ENCODE peak calls at places on chromosomes 6 and 20, in nine cellular contexts. P, T, O, S, H, Y, F, G and W are unnamed samples.

GRCh38 chr6:159595173-159595572 is 97.9 kb downstream of the SOD2 start:
- DNase-seq in P (no peak), T (no peak), O (no peak), S (no peak), H (no peak), Y (no peak), F (peak; percentile 75), G (no peak), W (no peak)

GRCh38 chr6:79984261-79984660 is 20.2 kb upstream of the TTK start:
- DNase-seq in P (peak; percentile 5), T (peak; percentile 10), O (no peak), S (no peak), H (no peak), Y (peak; percentile 96), F (peak; percentile 3), G (no peak), W (no peak)

GRCh38 chr6:160391419-160392116 is 43.4 kb downstream of the SLC22A3 start:
- DNase-seq in P (no peak), T (no peak), O (no peak), S (peak; percentile 53), H (no peak), Y (no peak), F (peak; percentile 3), G (no peak), W (no peak)

GRCh38 chr6:52389626-52390360 is 27.8 kb downstream of the PAQR8 start:
- DNase-seq in P (no peak), T (no peak), O (no peak), S (peak; percentile 28), H (no peak), Y (peak; percentile 80), F (peak; percentile 69), G (no peak), W (peak; percentile 55)

GRCh38 chr6:19320066-19320465 is 517.1 kb upstream of the ID4 start:
- DNase-seq in P (no peak), T (peak; percentile 37), O (no peak), S (no peak), H (no peak), Y (no peak), F (no peak), G (no peak), W (no peak)

GRCh38 chr20:53245581-53245980 is 273.4 kb downstream of the TSHZ2 start:
- DNase-seq in P (no peak), T (no peak), O (no peak), S (no peak), H (no peak), Y (no peak), F (no peak), G (no peak), W (no peak)

GRCh38 chr6:158043586-158044524 is 62.2 kb downstream of the SYNJ2 start:
- DNase-seq in P (no peak), T (no peak), O (no peak), S (no peak), H (no peak), Y (no peak), F (peak; percentile 49), G (no peak), W (no peak)

GRCh38 chr6:142155895-142156757 is 9.1 kb downstream of the VTA1 start:
- DNase-seq in P (peak; percentile 5), T (peak; percentile 13), O (no peak), S (no peak), H (peak; percentile 22), Y (no peak), F (peak; percentile 45), G (no peak), W (no peak)

GRCh38 chr6:10558575-10558974 is 37.4 kb downstream of the GCNT2 start:
- DNase-seq in P (no peak), T (peak; percentile 40), O (no peak), S (no peak), H (no peak), Y (peak; percentile 20), F (no peak), G (peak; percentile 3), W (no peak)

GRCh38 chr6:145096846-145097245 is 638.5 kb downstream of the EPM2A start:
- DNase-seq in P (no peak), T (no peak), O (no peak), S (peak; percentile 19), H (no peak), Y (no peak), F (no peak), G (no peak), W (no peak)

GRCh38 chr20:49969946-49970345 is 12.8 kb upstream of the SNAI1 start:
- DNase-seq in P (no peak), T (no peak), O (no peak), S (no peak), H (no peak), Y (no peak), F (no peak), G (no peak), W (no peak)

GRCh38 chr6:140051521-140052455 is 677.3 kb upstream of the CITED2 start:
- DNase-seq in P (no peak), T (no peak), O (no peak), S (no peak), H (peak; percentile 14), Y (no peak), F (peak; percentile 98), G (no peak), W (no peak)

GRCh38 chr20:21202284-21202683 is 76.4 kb downstream of the KIZ start:
- DNase-seq in P (no peak), T (no peak), O (no peak), S (no peak), H (no peak), Y (no peak), F (peak; percentile 30), G (no peak), W (no peak)

GRCh38 chr6:17334265-17334664 is 53.1 kb downstream of the RBM24 start:
- DNase-seq in P (no peak), T (no peak), O (no peak), S (no peak), H (no peak), Y (no peak), F (peak; percentile 69), G (no peak), W (no peak)

GRCh38 chr20:38844963-38845362 is 39.5 kb downstream of the PPP1R16B start:
- DNase-seq in P (no peak), T (no peak), O (no peak), S (no peak), H (no peak), Y (no peak), F (no peak), G (no peak), W (no peak)

GRCh38 chr20:48845721-48846306 is 18.0 kb upstream of the PREX1 start:
- DNase-seq in P (no peak), T (no peak), O (no peak), S (no peak), H (no peak), Y (no peak), F (peak; percentile 69), G (no peak), W (no peak)

GRCh38 chr6:20534906-20535305 is 649 bp downstream of the CDKAL1 start:
- DNase-seq in P (no peak), T (no peak), O (no peak), S (no peak), H (no peak), Y (peak; percentile 73), F (no peak), G (peak; percentile 22), W (no peak)

GRCh38 chr6:12280458-12280857 is 9.7 kb upstream of the EDN1 start:
- DNase-seq in P (no peak), T (no peak), O (no peak), S (no peak), H (no peak), Y (no peak), F (peak; percentile 91), G (no peak), W (no peak)

GRCh38 chr6:88708197-88708744 is 255.1 kb downstream of the RNGTT start:
- DNase-seq in P (no peak), T (no peak), O (no peak), S (no peak), H (no peak), Y (no peak), F (no peak), G (no peak), W (no peak)

GRCh38 chr20:11153819-11154218 is 480.0 kb upstream of the JAG1 start:
- DNase-seq in P (no peak), T (no peak), O (no peak), S (no peak), H (no peak), Y (no peak), F (peak; percentile 79), G (no peak), W (no peak)

GRCh38 chr20:50385733-50386640 is 124.2 kb upstream of the PTPN1 start:
- DNase-seq in P (no peak), T (no peak), O (no peak), S (no peak), H (no peak), Y (no peak), F (no peak), G (no peak), W (peak; percentile 65)

GRCh38 chr6:18371010-18371409 is 16.1 kb upstream of the RNF144B start:
- DNase-seq in P (no peak), T (no peak), O (no peak), S (no peak), H (no peak), Y (no peak), F (no peak), G (no peak), W (no peak)

GRCh38 chr6:33927551-33927950 is 123.7 kb upstream of the MLN start:
- DNase-seq in P (no peak), T (no peak), O (no peak), S (peak; percentile 80), H (no peak), Y (no peak), F (peak; percentile 70), G (no peak), W (no peak)

GRCh38 chr20:20410678-20411077 is 42.8 kb downstream of the INSM1 start:
- DNase-seq in P (peak; percentile 74), T (peak; percentile 87), O (no peak), S (no peak), H (peak; percentile 87), Y (peak; percentile 48), F (no peak), G (peak; percentile 8), W (no peak)

GRCh38 chr6:18148304-18149025 is 6.4 kb downstream of the TPMT start:
- DNase-seq in P (no peak), T (no peak), O (no peak), S (peak; percentile 49), H (no peak), Y (no peak), F (peak; percentile 96), G (no peak), W (no peak)

GRCh38 chr6:163753430-163753829 is 338.9 kb downstream of the QKI start:
- DNase-seq in P (no peak), T (no peak), O (no peak), S (no peak), H (no peak), Y (no peak), F (no peak), G (no peak), W (no peak)